ENCODE peak calls at places on chromosomes 5 and 9, in five cellular contexts. One of them, this sample, is unnamed.

GRCh38 chr5:108259306-108259705 is 122.6 kb downstream of the FBXL17 start:
- DNase-seq in spleen: no peak
- DNase-seq in ascending aorta: no peak
- DNase-seq in heart left ventricle: no peak
- DNase-seq in GM23338: peak
- DNase-seq in this sample: no peak

GRCh38 chr9:98726735-98727134 is 18.0 kb upstream of the GABBR2 start:
- DNase-seq in spleen: no peak
- DNase-seq in ascending aorta: peak
- DNase-seq in heart left ventricle: no peak
- DNase-seq in GM23338: peak
- DNase-seq in this sample: no peak

GRCh38 chr5:78574157-78574673 is 74.4 kb downstream of the LHFPL2 start:
- DNase-seq in ascending aorta: no peak
- DNase-seq in GM23338: no peak
- DNase-seq in heart left ventricle: no peak
- DNase-seq in spleen: no peak
- DNase-seq in this sample: no peak

GRCh38 chr9:122991370-122991830 is 42.1 kb upstream of the GPR21 start:
- DNase-seq in heart left ventricle: peak
- DNase-seq in spleen: no peak
- DNase-seq in ascending aorta: peak
- DNase-seq in GM23338: peak
- DNase-seq in this sample: no peak

GRCh38 chr5:37886207-37886905 is 46.5 kb upstream of the GDNF start:
- DNase-seq in heart left ventricle: no peak
- DNase-seq in ascending aorta: no peak
- DNase-seq in spleen: no peak
- DNase-seq in GM23338: no peak
- DNase-seq in this sample: no peak

GRCh38 chr9:135249711-135250110 is 162.2 kb downstream of the OLFM1 start:
- DNase-seq in ascending aorta: no peak
- DNase-seq in heart left ventricle: no peak
- DNase-seq in spleen: peak
- DNase-seq in GM23338: no peak
- DNase-seq in this sample: peak

GRCh38 chr5:32865475-32865874 is 154.4 kb downstream of the NPR3 start:
- DNase-seq in spleen: no peak
- DNase-seq in heart left ventricle: no peak
- DNase-seq in GM23338: no peak
- DNase-seq in ascending aorta: no peak
- DNase-seq in this sample: no peak

GRCh38 chr5:159207222-159207615 is 2.1 kb downstream of the RNF145 start:
- DNase-seq in spleen: no peak
- DNase-seq in heart left ventricle: no peak
- DNase-seq in GM23338: no peak
- DNase-seq in ascending aorta: no peak
- DNase-seq in this sample: no peak

GRCh38 chr9:107674252-107674936 is 184.8 kb upstream of the KLF4 start:
- DNase-seq in spleen: no peak
- DNase-seq in ascending aorta: no peak
- DNase-seq in heart left ventricle: no peak
- DNase-seq in GM23338: peak
- DNase-seq in this sample: no peak

GRCh38 chr9:126421567-126422428 is 95.2 kb downstream of the MVB12B start:
- DNase-seq in heart left ventricle: no peak
- DNase-seq in ascending aorta: no peak
- DNase-seq in spleen: no peak
- DNase-seq in GM23338: peak
- DNase-seq in this sample: no peak

GRCh38 chr5:83471405-83472212 is at the start of gene VCAN:
- DNase-seq in ascending aorta: peak
- DNase-seq in heart left ventricle: peak
- DNase-seq in GM23338: peak
- DNase-seq in spleen: peak
- DNase-seq in this sample: peak

GRCh38 chr5:83474170-83474796 is 2.7 kb downstream of the VCAN start:
- DNase-seq in spleen: peak
- DNase-seq in GM23338: peak
- DNase-seq in ascending aorta: peak
- DNase-seq in heart left ventricle: peak
- DNase-seq in this sample: peak

GRCh38 chr5:83472213-83472507 is 616 bp downstream of the VCAN start:
- DNase-seq in GM23338: no peak
- DNase-seq in heart left ventricle: no peak
- DNase-seq in ascending aorta: no peak
- DNase-seq in spleen: no peak
- DNase-seq in this sample: no peak

GRCh38 chr5:83473344-83474169 is 2.0 kb downstream of the VCAN start:
- DNase-seq in ascending aorta: peak
- DNase-seq in GM23338: peak
- DNase-seq in spleen: peak
- DNase-seq in heart left ventricle: peak
- DNase-seq in this sample: peak

DNA sequence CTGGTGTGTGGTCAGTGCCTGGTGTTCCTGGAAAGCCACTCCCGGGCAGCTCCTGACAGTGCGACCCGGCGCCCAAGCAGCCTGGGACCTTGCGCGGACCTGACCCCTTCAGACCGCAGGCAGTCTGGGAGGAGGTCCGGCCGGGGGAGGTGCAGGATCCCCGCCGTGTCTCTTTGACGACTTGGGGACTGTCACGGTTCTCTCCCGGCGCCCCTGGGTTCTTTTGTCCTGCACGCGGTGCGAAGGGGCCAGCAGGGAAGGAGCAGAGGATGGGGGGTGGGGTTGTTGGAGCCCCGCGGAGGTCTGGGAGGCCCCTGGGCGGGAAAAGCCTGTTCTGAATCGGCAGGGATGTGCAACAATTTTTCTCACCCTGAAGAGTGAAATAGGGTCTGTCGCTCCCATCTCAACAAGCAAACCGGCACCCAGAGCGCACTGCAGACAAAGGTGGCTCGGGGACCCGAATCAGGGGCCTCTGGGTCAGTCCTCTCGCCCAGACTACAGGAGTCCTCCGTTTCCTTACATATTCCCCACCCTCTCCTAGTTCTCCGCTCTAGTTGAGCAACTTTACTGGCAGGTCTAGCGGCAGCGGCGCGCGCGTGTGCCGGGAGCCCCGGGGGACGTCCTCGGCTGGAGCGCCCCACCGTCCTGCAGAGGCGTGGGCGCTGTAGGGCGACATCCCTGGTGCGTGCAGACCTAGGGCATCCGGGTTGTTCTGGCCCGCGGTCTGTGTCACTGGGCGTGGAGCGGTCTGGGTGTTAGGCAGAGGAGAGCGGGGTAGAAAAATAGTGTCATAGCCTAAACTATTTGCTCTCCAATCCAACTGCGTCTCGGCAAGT is 1.2 kb downstream of the VCAN start:
- DNase-seq in heart left ventricle: peak
- DNase-seq in ascending aorta: peak
- DNase-seq in GM23338: peak
- DNase-seq in spleen: peak
- DNase-seq in this sample: peak
- H3K27ac ChIP-seq in heart left ventricle: peak
- H3K27ac ChIP-seq in ascending aorta: peak
- H3K27ac ChIP-seq in GM23338: peak
- H3K27ac ChIP-seq in spleen: no peak
- H3K27ac ChIP-seq in this sample: peak

DNA sequence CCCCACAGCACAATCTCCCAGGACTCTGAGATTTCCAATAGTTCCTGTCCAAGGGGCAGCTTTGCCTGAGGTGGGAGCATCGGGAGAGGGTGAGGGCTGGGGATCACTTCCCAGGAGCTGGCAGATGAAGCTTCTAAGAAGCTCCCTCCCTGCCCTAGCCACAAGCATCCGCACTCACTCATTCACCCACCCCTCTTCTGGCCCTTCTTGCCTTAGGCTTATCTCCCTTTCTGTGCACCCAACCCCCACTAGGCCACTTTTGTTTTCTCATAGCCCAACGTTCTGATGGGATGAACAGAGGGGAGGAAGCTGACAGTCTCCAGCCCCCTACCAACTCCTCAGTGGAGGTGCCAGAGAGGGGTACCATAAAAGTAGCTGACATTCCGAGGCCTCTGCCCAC is 3.7 kb upstream of the PCDH1 start:
- DNase-seq in spleen: no peak
- DNase-seq in heart left ventricle: no peak
- DNase-seq in ascending aorta: peak
- DNase-seq in GM23338: peak
- DNase-seq in this sample: peak
- H3K4me3 ChIP-seq in spleen: no peak
- H3K4me3 ChIP-seq in heart left ventricle: no peak
- H3K4me3 ChIP-seq in ascending aorta: no peak
- H3K4me3 ChIP-seq in GM23338: peak
- H3K4me3 ChIP-seq in this sample: no peak

GRCh38 chr5:180159756-180160155 is 49.3 kb downstream of the RASGEF1C start:
- DNase-seq in GM23338: no peak
- DNase-seq in spleen: no peak
- DNase-seq in heart left ventricle: no peak
- DNase-seq in ascending aorta: no peak
- DNase-seq in this sample: no peak

GRCh38 chr5:180160822-180161221 is 48.2 kb downstream of the RASGEF1C start:
- DNase-seq in heart left ventricle: no peak
- DNase-seq in spleen: no peak
- DNase-seq in GM23338: no peak
- DNase-seq in ascending aorta: no peak
- DNase-seq in this sample: no peak

GRCh38 chr5:180160215-180160614 is 48.8 kb downstream of the RASGEF1C start:
- DNase-seq in ascending aorta: no peak
- DNase-seq in GM23338: no peak
- DNase-seq in spleen: no peak
- DNase-seq in heart left ventricle: no peak
- DNase-seq in this sample: no peak

GRCh38 chr5:180162304-180162661 is 46.7 kb downstream of the RASGEF1C start:
- DNase-seq in GM23338: no peak
- DNase-seq in spleen: no peak
- DNase-seq in ascending aorta: no peak
- DNase-seq in heart left ventricle: no peak
- DNase-seq in this sample: no peak

GRCh38 chr5:180161420-180162303 is 47.3 kb downstream of the RASGEF1C start:
- DNase-seq in spleen: no peak
- DNase-seq in ascending aorta: no peak
- DNase-seq in heart left ventricle: no peak
- DNase-seq in GM23338: peak
- DNase-seq in this sample: peak
- TF ChIP-seq CTCF in spleen: no peak
- TF ChIP-seq CTCF in ascending aorta: no peak
- TF ChIP-seq CTCF in heart left ventricle: no peak
- TF ChIP-seq CTCF in GM23338: no peak
- TF ChIP-seq CTCF in this sample: no peak

GRCh38 chr5:74266836-74267235 is 373.7 kb downstream of the ENC1 start:
- DNase-seq in heart left ventricle: no peak
- DNase-seq in ascending aorta: no peak
- DNase-seq in spleen: no peak
- DNase-seq in GM23338: no peak
- DNase-seq in this sample: no peak

GRCh38 chr5:74261906-74262305 is 378.6 kb downstream of the ENC1 start:
- DNase-seq in ascending aorta: no peak
- DNase-seq in GM23338: no peak
- DNase-seq in heart left ventricle: no peak
- DNase-seq in spleen: no peak
- DNase-seq in this sample: no peak

GRCh38 chr5:74262810-74263209 is 377.7 kb downstream of the ENC1 start:
- DNase-seq in ascending aorta: no peak
- DNase-seq in heart left ventricle: no peak
- DNase-seq in GM23338: no peak
- DNase-seq in spleen: no peak
- DNase-seq in this sample: no peak

DNA sequence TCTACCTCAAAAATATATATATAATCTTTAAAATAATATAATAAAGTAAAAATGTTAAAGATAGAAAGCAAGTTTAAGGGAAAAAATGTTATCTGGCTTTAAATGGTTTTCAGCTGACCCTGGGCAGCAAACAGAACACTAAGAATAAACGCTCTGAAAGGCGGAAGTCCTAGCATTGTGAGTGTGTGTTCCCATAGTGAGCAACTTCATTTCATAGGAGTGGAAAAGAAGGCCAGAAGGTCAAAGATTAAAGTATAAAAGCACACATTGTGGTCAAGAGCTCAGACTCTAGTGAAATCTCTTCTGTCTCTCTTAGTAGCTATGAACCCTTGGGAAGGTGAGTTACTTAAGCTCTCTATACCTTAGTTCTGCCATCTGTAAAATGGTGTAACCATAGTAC is 374.4 kb downstream of the ENC1 start:
- DNase-seq in spleen: no peak
- DNase-seq in heart left ventricle: no peak
- DNase-seq in GM23338: no peak
- DNase-seq in ascending aorta: no peak
- DNase-seq in this sample: no peak
- H3K27ac ChIP-seq in spleen: no peak
- H3K27ac ChIP-seq in heart left ventricle: no peak
- H3K27ac ChIP-seq in GM23338: no peak
- H3K27ac ChIP-seq in ascending aorta: no peak
- H3K27ac ChIP-seq in this sample: no peak

GRCh38 chr9:37146372-37146771 is 26.0 kb downstream of the ZCCHC7 start:
- DNase-seq in ascending aorta: no peak
- DNase-seq in heart left ventricle: no peak
- DNase-seq in spleen: no peak
- DNase-seq in GM23338: no peak
- DNase-seq in this sample: no peak

GRCh38 chr9:37144762-37145161 is 24.4 kb downstream of the ZCCHC7 start:
- DNase-seq in ascending aorta: no peak
- DNase-seq in GM23338: peak
- DNase-seq in spleen: no peak
- DNase-seq in heart left ventricle: no peak
- DNase-seq in this sample: no peak

GRCh38 chr9:37141015-37141414 is 20.6 kb downstream of the ZCCHC7 start:
- DNase-seq in heart left ventricle: no peak
- DNase-seq in GM23338: peak
- DNase-seq in ascending aorta: no peak
- DNase-seq in spleen: no peak
- DNase-seq in this sample: no peak
- H3K4me3 ChIP-seq in heart left ventricle: no peak
- H3K4me3 ChIP-seq in GM23338: no peak
- H3K4me3 ChIP-seq in ascending aorta: no peak
- H3K4me3 ChIP-seq in spleen: no peak
- H3K4me3 ChIP-seq in this sample: no peak

GRCh38 chr9:109875495-109875894 is 95.5 kb downstream of the PALM2AKAP2 start:
- DNase-seq in spleen: no peak
- DNase-seq in ascending aorta: no peak
- DNase-seq in GM23338: no peak
- DNase-seq in heart left ventricle: no peak
- DNase-seq in this sample: no peak

GRCh38 chr9:109886050-109886449 is 106.1 kb downstream of the PALM2AKAP2 start:
- DNase-seq in spleen: no peak
- DNase-seq in heart left ventricle: peak
- DNase-seq in GM23338: no peak
- DNase-seq in ascending aorta: no peak
- DNase-seq in this sample: no peak

GRCh38 chr9:109883623-109884022 is 103.6 kb downstream of the PALM2AKAP2 start:
- DNase-seq in GM23338: no peak
- DNase-seq in ascending aorta: no peak
- DNase-seq in heart left ventricle: no peak
- DNase-seq in spleen: no peak
- DNase-seq in this sample: no peak

GRCh38 chr9:109880276-109881169 is 100.5 kb downstream of the PALM2AKAP2 start:
- DNase-seq in spleen: no peak
- DNase-seq in GM23338: peak
- DNase-seq in heart left ventricle: no peak
- DNase-seq in ascending aorta: no peak
- DNase-seq in this sample: no peak
- TF ChIP-seq CTCF in spleen: peak
- TF ChIP-seq CTCF in GM23338: peak
- TF ChIP-seq CTCF in heart left ventricle: peak
- TF ChIP-seq CTCF in ascending aorta: peak
- TF ChIP-seq CTCF in this sample: peak

This sample was measured in kidney.